ENCODE peak calls at places on chromosomes 2 and 18, in four cellular contexts. One of them, this sample, is unnamed.

GRCh38 chr2:103525757-103526156 is 763.9 kb downstream of the TMEM182 start:
- DNase-seq in gastrocnemius medialis: no peak
- DNase-seq in HL-60: no peak
- DNase-seq in left lung: no peak
- DNase-seq in this sample: no peak

GRCh38 chr2:37966326-37966725 is 41.2 kb downstream of the RMDN2 start:
- DNase-seq in gastrocnemius medialis: no peak
- DNase-seq in left lung: no peak
- DNase-seq in HL-60: no peak
- DNase-seq in this sample: no peak

GRCh38 chr2:178111743-178112142 is 494 bp upstream of the RBM45 start:
- DNase-seq in left lung: no peak
- DNase-seq in HL-60: no peak
- DNase-seq in gastrocnemius medialis: no peak
- DNase-seq in this sample: no peak

GRCh38 chr2:235740821-235741220 is 247.0 kb downstream of the AGAP1 start:
- DNase-seq in HL-60: no peak
- DNase-seq in left lung: no peak
- DNase-seq in gastrocnemius medialis: no peak
- DNase-seq in this sample: no peak

GRCh38 chr2:207975910-207976309 is 49.4 kb downstream of the PLEKHM3 start:
- DNase-seq in gastrocnemius medialis: no peak
- DNase-seq in HL-60: no peak
- DNase-seq in left lung: no peak
- DNase-seq in this sample: no peak

GRCh38 chr2:20208487-20208882 is 16.4 kb downstream of the SDC1 start:
- DNase-seq in gastrocnemius medialis: no peak
- DNase-seq in left lung: no peak
- DNase-seq in HL-60: no peak
- DNase-seq in this sample: no peak

GRCh38 chr2:153476491-153477095 is 2.0 kb downstream of the RPRM start:
- DNase-seq in gastrocnemius medialis: no peak
- DNase-seq in left lung: no peak
- DNase-seq in HL-60: no peak
- DNase-seq in this sample: no peak

GRCh38 chr2:26969089-26969844 is 1.2 kb upstream of the MAPRE3 start:
- DNase-seq in HL-60: no peak
- DNase-seq in gastrocnemius medialis: no peak
- DNase-seq in left lung: no peak
- DNase-seq in this sample: no peak

GRCh38 chr2:56715670-56716069 is 531.9 kb downstream of the CCDC85A start:
- DNase-seq in gastrocnemius medialis: no peak
- DNase-seq in HL-60: no peak
- DNase-seq in left lung: no peak
- DNase-seq in this sample: no peak

GRCh38 chr2:229370484-229370883 is 99.4 kb upstream of the PID1 start:
- DNase-seq in left lung: no peak
- DNase-seq in gastrocnemius medialis: no peak
- DNase-seq in HL-60: no peak
- DNase-seq in this sample: no peak

GRCh38 chr2:64625352-64626145 is 28.2 kb downstream of the SERTAD2 start:
- DNase-seq in gastrocnemius medialis: no peak
- DNase-seq in left lung: no peak
- DNase-seq in HL-60: no peak
- DNase-seq in this sample: no peak

GRCh38 chr18:3062798-3063563 is 50.0 kb upstream of the LPIN2 start:
- DNase-seq in gastrocnemius medialis: peak; percentile 54
- DNase-seq in HL-60: peak; percentile 76
- DNase-seq in left lung: peak; percentile 70
- DNase-seq in this sample: peak; percentile 59

GRCh38 chr2:182117203-182117602 is 131.6 kb downstream of the PPP1R1C start:
- DNase-seq in left lung: no peak
- DNase-seq in HL-60: no peak
- DNase-seq in gastrocnemius medialis: no peak
- DNase-seq in this sample: no peak

GRCh38 chr2:18484625-18485024 is 75.8 kb downstream of the RDH14 start:
- DNase-seq in gastrocnemius medialis: peak; percentile 32
- DNase-seq in left lung: no peak
- DNase-seq in HL-60: no peak
- DNase-seq in this sample: no peak

GRCh38 chr2:217077841-217078407 is 218.1 kb upstream of the TNP1 start:
- DNase-seq in left lung: no peak
- DNase-seq in HL-60: no peak
- DNase-seq in gastrocnemius medialis: no peak
- DNase-seq in this sample: no peak

GRCh38 chr2:20381457-20381856 is 30.8 kb upstream of the PUM2 start:
- DNase-seq in left lung: no peak
- DNase-seq in HL-60: no peak
- DNase-seq in gastrocnemius medialis: no peak
- DNase-seq in this sample: no peak

GRCh38 chr18:44079602-44080001 is 601.1 kb upstream of the SETBP1 start:
- DNase-seq in left lung: no peak
- DNase-seq in gastrocnemius medialis: no peak
- DNase-seq in HL-60: no peak
- DNase-seq in this sample: no peak

GRCh38 chr2:238872628-238873400 is 24.9 kb downstream of the TWIST2 start:
- DNase-seq in left lung: no peak
- DNase-seq in gastrocnemius medialis: no peak
- DNase-seq in HL-60: no peak
- DNase-seq in this sample: no peak

GRCh38 chr18:45566025-45566740 is 49.1 kb upstream of the SLC14A2 start:
- DNase-seq in gastrocnemius medialis: peak; percentile 23
- DNase-seq in HL-60: no peak
- DNase-seq in left lung: peak; percentile 56
- DNase-seq in this sample: peak; percentile 50

GRCh38 chr2:38935568-38936172 is 46.0 kb downstream of the ARHGEF33 start:
- DNase-seq in HL-60: no peak
- DNase-seq in left lung: no peak
- DNase-seq in gastrocnemius medialis: no peak
- DNase-seq in this sample: no peak

GRCh38 chr2:38875227-38875575 is 533 bp downstream of the DHX57 start:
- DNase-seq in left lung: no peak
- DNase-seq in HL-60: no peak
- DNase-seq in gastrocnemius medialis: no peak
- DNase-seq in this sample: no peak

GRCh38 chr2:133600231-133600630 is 32.0 kb upstream of the NCKAP5 start:
- DNase-seq in HL-60: no peak
- DNase-seq in gastrocnemius medialis: no peak
- DNase-seq in left lung: no peak
- DNase-seq in this sample: no peak

GRCh38 chr2:149611100-149611820 is 23.7 kb upstream of the MMADHC start:
- DNase-seq in left lung: no peak
- DNase-seq in HL-60: no peak
- DNase-seq in gastrocnemius medialis: no peak
- DNase-seq in this sample: no peak

GRCh38 chr2:200306969-200307811 is 697 bp downstream of the SPATS2L start:
- DNase-seq in left lung: peak; percentile 38
- DNase-seq in gastrocnemius medialis: peak; percentile 35
- DNase-seq in HL-60: no peak
- DNase-seq in this sample: peak; percentile 68

GRCh38 chr2:233021771-233022170 is 8.7 kb upstream of the NGEF start:
- DNase-seq in gastrocnemius medialis: no peak
- DNase-seq in HL-60: no peak
- DNase-seq in left lung: no peak
- DNase-seq in this sample: no peak

GRCh38 chr18:71398530-71398929 is 1109.7 kb downstream of the SOCS6 start:
- DNase-seq in left lung: no peak
- DNase-seq in HL-60: no peak
- DNase-seq in gastrocnemius medialis: no peak
- DNase-seq in this sample: no peak

GRCh38 chr2:126507425-126507867 is 148.5 kb upstream of the GYPC start:
- DNase-seq in gastrocnemius medialis: no peak
- DNase-seq in left lung: no peak
- DNase-seq in HL-60: no peak
- DNase-seq in this sample: no peak

GRCh38 chr18:10841203-10841602 is 308.2 kb downstream of the PIEZO2 start:
- DNase-seq in gastrocnemius medialis: no peak
- DNase-seq in HL-60: no peak
- DNase-seq in left lung: peak; percentile 44
- DNase-seq in this sample: no peak

GRCh38 chr2:47402555-47402804 is 476 bp upstream of the MSH2 start:
- DNase-seq in HL-60: no peak
- DNase-seq in left lung: no peak
- DNase-seq in gastrocnemius medialis: no peak
- DNase-seq in this sample: no peak

GRCh38 chr2:47510745-47511144 is 107.8 kb downstream of the MSH2 start:
- DNase-seq in HL-60: no peak
- DNase-seq in gastrocnemius medialis: no peak
- DNase-seq in left lung: no peak
- DNase-seq in this sample: no peak

GRCh38 chr2:156322681-156323211 is 9.8 kb downstream of the NR4A2 start:
- DNase-seq in gastrocnemius medialis: no peak
- DNase-seq in left lung: no peak
- DNase-seq in HL-60: no peak
- DNase-seq in this sample: peak; percentile 43

GRCh38 chr2:156323754-156324153 is 8.8 kb downstream of the NR4A2 start:
- DNase-seq in left lung: no peak
- DNase-seq in HL-60: no peak
- DNase-seq in gastrocnemius medialis: no peak
- DNase-seq in this sample: no peak

GRCh38 chr2:156326488-156326887 is 6.0 kb downstream of the NR4A2 start:
- DNase-seq in left lung: no peak
- DNase-seq in HL-60: no peak
- DNase-seq in gastrocnemius medialis: no peak
- DNase-seq in this sample: no peak

GRCh38 chr2:156327835-156328401 is 4.6 kb downstream of the NR4A2 start:
- DNase-seq in gastrocnemius medialis: no peak
- DNase-seq in HL-60: no peak
- DNase-seq in left lung: no peak
- DNase-seq in this sample: no peak

DNA sequence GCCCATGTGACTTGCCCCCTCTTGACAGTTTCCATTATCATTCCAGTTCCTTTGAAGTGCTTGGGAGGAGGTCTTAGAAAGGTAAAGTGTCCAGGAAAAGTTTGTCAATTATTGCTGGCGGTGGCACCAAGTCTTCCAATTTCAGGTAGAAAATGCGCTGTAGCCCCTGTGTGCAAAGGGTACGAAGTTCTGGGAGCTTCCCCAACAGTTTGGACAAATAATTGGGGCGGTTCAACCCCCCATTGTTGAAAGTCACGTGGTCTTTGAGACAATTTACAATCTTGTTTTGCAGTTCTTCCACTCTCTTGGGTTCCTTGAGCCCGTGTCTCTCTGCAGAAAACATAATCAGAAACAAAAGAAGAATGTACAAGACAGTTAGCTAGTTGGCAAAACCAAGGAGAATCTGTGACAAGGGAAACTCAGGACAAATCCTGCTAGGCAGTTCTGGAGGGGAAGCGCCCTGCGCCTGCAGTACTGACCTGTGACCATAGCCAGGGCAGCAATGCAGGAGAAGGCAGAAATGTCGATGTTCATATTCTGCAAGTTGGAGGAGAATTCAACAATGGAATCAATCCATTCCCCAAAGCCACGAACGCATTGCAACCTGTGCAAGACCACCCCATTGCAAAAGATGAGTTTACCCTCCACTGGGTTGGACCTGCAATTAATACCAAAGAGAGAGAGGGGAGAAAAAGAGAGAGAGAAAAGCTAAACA is 6.7 kb downstream of the NR4A2 start:
- DNase-seq in HL-60: no peak
- DNase-seq in gastrocnemius medialis: no peak
- DNase-seq in left lung: no peak
- DNase-seq in this sample: no peak
- H3K27me3 ChIP-seq in HL-60: peaks cover 27% of the 10 kb centered on the region
- H3K27me3 ChIP-seq in gastrocnemius medialis: peaks cover 24% of the 10 kb centered on the region
- H3K27me3 ChIP-seq in left lung: peaks cover 47% of the 10 kb centered on the region
- H3K27me3 ChIP-seq in this sample: peaks cover 6% of the 10 kb centered on the region

DNA sequence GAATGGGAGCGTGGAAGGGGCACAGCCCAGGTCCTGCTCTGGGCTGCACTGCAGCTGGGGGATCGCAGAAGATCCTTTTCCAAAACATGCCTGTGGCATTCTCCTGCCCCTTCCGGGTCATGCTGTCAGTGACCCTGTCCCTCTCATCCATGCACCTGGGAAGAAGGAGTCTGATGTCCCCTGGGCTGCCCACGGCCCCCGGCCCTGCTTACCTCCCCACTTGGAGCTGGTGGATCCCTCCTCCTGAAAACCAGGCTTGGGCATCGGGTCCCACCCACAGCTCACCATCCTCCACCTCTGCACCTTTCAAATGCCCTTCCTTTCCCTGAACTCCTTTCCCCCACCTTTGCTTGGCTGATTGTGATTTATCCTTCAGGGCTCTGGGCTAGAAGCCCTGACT is 11.8 kb downstream of the INHBB start:
- DNase-seq in left lung: no peak
- DNase-seq in HL-60: no peak
- DNase-seq in gastrocnemius medialis: no peak
- DNase-seq in this sample: no peak
- H3K27me3 ChIP-seq in left lung: no peaks in the 10 kb centered on the region
- H3K27me3 ChIP-seq in HL-60: no peaks in the 10 kb centered on the region
- H3K27me3 ChIP-seq in gastrocnemius medialis: no peaks in the 10 kb centered on the region
- H3K27me3 ChIP-seq in this sample: no peaks in the 10 kb centered on the region

DNA sequence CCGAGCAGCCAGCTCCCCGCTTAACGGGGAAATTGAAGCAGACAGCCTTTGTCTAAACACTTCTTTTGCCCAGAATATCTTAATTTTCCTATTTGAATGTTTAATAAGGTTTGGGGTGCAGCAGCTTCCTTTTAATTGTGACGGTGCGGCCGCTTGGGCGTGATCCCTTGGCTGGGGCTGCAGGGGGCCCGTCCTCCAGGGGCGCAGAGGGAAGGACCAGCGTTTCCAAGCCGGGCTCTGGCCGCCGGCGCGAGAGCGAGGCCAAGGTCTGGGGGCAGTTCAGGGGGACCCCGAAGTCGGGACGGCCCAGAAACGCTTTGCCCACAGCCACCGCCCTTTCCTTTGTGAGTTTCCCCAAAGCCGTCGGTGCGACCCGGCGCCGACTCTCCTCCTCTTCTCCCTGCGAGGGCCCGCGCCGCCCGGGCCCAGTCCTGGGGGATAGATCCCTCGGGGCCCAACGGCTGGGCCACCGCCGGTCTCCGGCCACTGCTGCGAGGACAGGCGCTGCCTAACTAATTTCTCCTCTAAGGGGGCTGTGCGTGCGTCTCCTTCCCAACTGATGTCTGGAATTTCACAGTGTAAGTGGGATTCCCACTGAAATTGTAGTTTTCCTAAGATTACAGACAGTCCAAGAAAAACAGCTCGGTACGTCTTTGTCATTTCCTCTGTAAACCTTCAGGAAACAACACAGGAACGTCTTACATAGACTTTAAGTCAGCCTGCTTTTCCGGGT is 139.7 kb upstream of the SIX3 start:
- DNase-seq in HL-60: no peak
- DNase-seq in gastrocnemius medialis: no peak
- DNase-seq in left lung: no peak
- DNase-seq in this sample: no peak
- H3K27me3 ChIP-seq in HL-60: peaks cover 62% of the 10 kb centered on the region
- H3K27me3 ChIP-seq in gastrocnemius medialis: peaks cover 73% of the 10 kb centered on the region
- H3K27me3 ChIP-seq in left lung: peaks cover 93% of the 10 kb centered on the region
- H3K27me3 ChIP-seq in this sample: peaks cover 2% of the 10 kb centered on the region

DNA sequence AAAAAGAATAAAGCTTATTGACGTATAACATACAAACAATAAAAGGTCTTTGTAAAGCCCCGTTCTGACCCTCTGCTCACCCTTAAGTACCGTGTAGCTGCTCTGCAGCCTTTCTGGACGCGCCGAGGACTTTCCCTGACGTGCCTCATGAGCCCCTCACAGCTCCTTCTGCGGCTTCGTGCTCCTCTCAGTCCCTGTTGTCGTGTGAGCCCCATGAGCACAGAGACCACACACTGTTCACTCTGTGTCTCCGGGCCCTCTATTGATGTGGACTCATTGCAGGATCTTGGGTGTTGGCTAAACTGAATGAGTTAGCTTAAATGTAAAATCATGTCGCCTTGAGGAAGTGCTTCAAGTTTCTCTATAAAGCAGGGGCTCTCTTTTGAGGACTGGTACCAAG is 43.6 kb upstream of the INHBB start:
- DNase-seq in HL-60: no peak
- DNase-seq in left lung: no peak
- DNase-seq in gastrocnemius medialis: no peak
- DNase-seq in this sample: no peak
- H3K27me3 ChIP-seq in HL-60: no peaks in the 10 kb centered on the region
- H3K27me3 ChIP-seq in left lung: no peaks in the 10 kb centered on the region
- H3K27me3 ChIP-seq in gastrocnemius medialis: no peaks in the 10 kb centered on the region
- H3K27me3 ChIP-seq in this sample: no peaks in the 10 kb centered on the region